ENCODE peak calls at places on chromosomes 13 and 19, in four cellular contexts. L, I, Y and U are unnamed samples.

GRCh38 chr13:30107536-30108136 is 199.7 kb downstream of the KATNAL1 start:
- DNase-seq in I (no peak), Y (no peak), L (no peak), U (no peak)

GRCh38 chr19:37695144-37695899 is 24.2 kb downstream of the ZNF607 start:
- DNase-seq in L (no peak), I (no peak), Y (no peak), U (no peak)

GRCh38 chr13:28746289-28746612 is 27.5 kb upstream of the SLC46A3 start:
- DNase-seq in Y (no peak), L (no peak), I (no peak), U (no peak)

GRCh38 chr13:39575641-39576238 is 27.3 kb downstream of the LHFPL6 start:
- DNase-seq in Y (no peak), I (no peak), L (no peak), U (no peak)

GRCh38 chr19:39372047-39372802 is 18.7 kb downstream of the PAF1 start:
- DNase-seq in L (no peak), I (no peak), Y (no peak), U (no peak)

GRCh38 chr13:41562083-41562482 is 104.7 kb downstream of the RGCC start:
- DNase-seq in Y (no peak), L (no peak), I (no peak), U (no peak)

GRCh38 chr19:768424-768823 is 17.5 kb downstream of the MISP start:
- DNase-seq in Y (no peak), I (no peak), L (no peak), U (no peak)

GRCh38 chr13:113453962-113454361 is 674 bp upstream of the ADPRHL1 start:
- DNase-seq in Y (no peak), I (no peak), L (no peak), U (no peak)

GRCh38 chr13:114148521-114148855 is 16.1 kb upstream of the RASA3 start:
- DNase-seq in I (no peak), Y (no peak), L (no peak), U (no peak)

GRCh38 chr13:40777166-40777956 is 6.4 kb upstream of the MRPS31 start:
- DNase-seq in Y (peak; percentile 71), I (peak; percentile 26), L (peak; percentile 35), U (peak; percentile 28)

GRCh38 chr13:51066091-51066831 is 44.8 kb downstream of the C13orf42 start:
- DNase-seq in Y (no peak), I (no peak), L (no peak), U (no peak)

GRCh38 chr13:20161275-20161950 is 561 bp upstream of the GJA3 start:
- DNase-seq in I (no peak), Y (no peak), L (no peak), U (no peak)

GRCh38 chr13:92224052-92224821 is 825.8 kb downstream of the GPC5 start:
- DNase-seq in I (no peak), L (no peak), Y (no peak), U (no peak)

GRCh38 chr13:97492684-97493371 is 58.9 kb downstream of the RAP2A start:
- DNase-seq in L (no peak), I (no peak), Y (no peak), U (no peak)

GRCh38 chr19:2271516-2272103 is 10.4 kb downstream of the PEAK3 start:
- DNase-seq in I (no peak), Y (no peak), L (no peak), U (peak; percentile 20)

GRCh38 chr13:46593403-46593802 is 40.4 kb downstream of the LRCH1 start:
- DNase-seq in I (no peak), L (no peak), Y (no peak), U (no peak)

GRCh38 chr19:47283405-47284059 is 8.8 kb downstream of the INAFM1 start:
- DNase-seq in I (no peak), L (no peak), Y (no peak), U (no peak)

GRCh38 chr13:111627596-111627995 is 307.2 kb downstream of the TEX29 start:
- DNase-seq in L (no peak), Y (no peak), I (no peak), U (no peak)

GRCh38 chr19:35959040-35959967 is 23.1 kb downstream of the LRFN3 start:
- DNase-seq in I (peak; percentile 57), Y (no peak), L (no peak), U (peak; percentile 47)

GRCh38 chr19:49672131-49672919 is 4.7 kb upstream of the PRMT1 start:
- DNase-seq in L (peak; percentile 97), Y (peak; percentile 92), I (peak; percentile 71), U (peak; percentile 94)

GRCh38 chr19:40433391-40434216 is 7.8 kb upstream of the SERTAD1 start:
- DNase-seq in Y (peak; percentile 78), L (peak; percentile 95), I (peak; percentile 92), U (peak; percentile 80)

GRCh38 chr13:29503041-29503837 is 92.2 kb downstream of the SLC7A1 start:
- DNase-seq in I (peak; percentile 41), L (no peak), Y (no peak), U (peak; percentile 70)

GRCh38 chr19:2945575-2946184 is 909 bp upstream of the ZNF77 start:
- DNase-seq in I (no peak), L (no peak), Y (no peak), U (no peak)

GRCh38 chr13:76029088-76029487 is 393.0 kb downstream of the LMO7 start:
- DNase-seq in Y (no peak), I (no peak), L (no peak), U (no peak)

GRCh38 chr13:31878495-31878894 is 139.2 kb downstream of the RXFP2 start:
- DNase-seq in Y (no peak), I (no peak), L (no peak), U (no peak)

GRCh38 chr19:46376241-46377153 is 29.6 kb downstream of the PPP5C start:
- DNase-seq in Y (no peak), L (no peak), I (no peak), U (no peak)

GRCh38 chr13:73464758-73465628 is 406.2 kb downstream of the KLF5 start:
- DNase-seq in L (no peak), Y (no peak), I (peak; percentile 21), U (no peak)

GRCh38 chr19:27774337-27774736 is 1438.6 kb downstream of the UQCRFS1 start:
- DNase-seq in I (peak; percentile 42), L (no peak), Y (no peak), U (peak; percentile 29)

GRCh38 chr13:34696296-34696695 is 245.8 kb upstream of the NBEA start:
- DNase-seq in L (no peak), I (no peak), Y (no peak), U (no peak)

GRCh38 chr13:99314640-99315176 is 7.5 kb upstream of the GPR183 start:
- DNase-seq in L (no peak), Y (no peak), I (peak; percentile 18), U (no peak)

GRCh38 chr13:26310003-26310402 is 56.1 kb downstream of the CDK8 start:
- DNase-seq in Y (no peak), I (no peak), L (no peak), U (no peak)
- TF ChIP-seq HMGXB4 in Y (no peak), I (no peak), L (no peak), U (no peak)

DNA sequence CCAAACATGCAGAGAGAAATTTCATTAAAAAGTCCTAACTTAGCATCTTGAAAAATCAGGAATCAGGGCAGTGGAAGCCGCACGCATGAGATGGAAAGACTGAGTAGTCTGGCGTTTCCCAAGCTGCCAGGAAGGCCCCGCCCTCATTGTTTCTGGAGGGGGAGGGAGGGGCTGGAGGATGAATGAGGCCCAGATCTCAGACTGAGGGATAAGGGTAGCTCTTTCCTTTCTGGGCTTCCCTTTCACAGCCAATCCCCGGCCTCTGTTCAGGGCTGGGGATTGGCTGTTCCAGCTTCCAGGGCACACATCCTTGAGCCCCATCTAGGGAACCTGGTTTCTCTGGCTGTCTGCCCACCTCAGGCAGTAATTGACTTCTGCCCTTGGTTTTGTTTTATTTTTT is 7.3 kb downstream of the C19orf53 start:
- DNase-seq in I (peak; percentile 76), Y (no peak), L (no peak), U (peak; percentile 77)
- TF ChIP-seq HMGXB4 in I (no peak), Y (no peak), L (no peak), U (no peak)

GRCh38 chr13:93915269-93915809 is 564.1 kb downstream of the DCT start:
- DNase-seq in L (no peak), I (no peak), Y (no peak), U (no peak)
- TF ChIP-seq HMGXB4 in L (no peak), I (no peak), Y (no peak), U (no peak)

GRCh38 chr19:5953680-5954213 is 24.2 kb downstream of the RANBP3 start:
- DNase-seq in L (no peak), Y (no peak), I (peak; percentile 41), U (no peak)
- TF ChIP-seq HMGXB4 in L (no peak), Y (no peak), I (no peak), U (no peak)

GRCh38 chr13:42969558-42970172 is 22.4 kb downstream of the EPSTI1 start:
- DNase-seq in Y (peak; percentile 63), L (peak; percentile 41), I (peak; percentile 64), U (peak; percentile 90)
- TF ChIP-seq HMGXB4 in Y (no peak), L (no peak), I (no peak), U (no peak)

DNA sequence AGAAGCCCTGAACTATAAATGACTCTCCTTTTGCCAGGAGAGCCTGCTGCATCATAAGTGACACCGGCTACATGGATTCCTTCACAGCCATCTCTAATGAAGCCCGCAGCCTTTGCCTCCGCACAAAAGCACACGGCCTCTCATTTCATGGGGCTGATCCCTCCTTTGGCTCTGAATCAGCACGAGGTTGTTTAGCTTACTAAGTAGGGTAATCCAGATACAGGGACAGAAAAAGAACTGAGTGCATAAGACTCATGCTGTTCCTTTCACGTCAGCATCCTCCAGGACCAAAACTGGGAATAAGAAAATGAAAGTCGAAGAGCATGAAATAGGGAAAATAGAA is 136.3 kb downstream of the DCT start:
- DNase-seq in I (no peak), L (no peak), Y (no peak), U (no peak)
- TF ChIP-seq HMGXB4 in I (no peak), L (no peak), Y (no peak), U (no peak)